ENCODE peak calls at places on chromosomes 16 and 17, in four cellular contexts. Z, G, N and S are unnamed samples.

GRCh38 chr16:89022051-89022836 is 45.2 kb upstream of the CBFA2T3 start:
- DNase-seq in Z (no peak), G (no peak), N (no peak), S (no peak)

GRCh38 chr16:54317306-54317705 is 30.7 kb upstream of the IRX3 start:
- DNase-seq in Z (no peak), G (no peak), N (no peak), S (no peak)

GRCh38 chr17:57985675-57985974 is 2.4 kb downstream of the VEZF1 start:
- DNase-seq in Z (no peak), G (no peak), N (no peak), S (peak)

GRCh38 chr17:78143214-78144145 is 2.7 kb upstream of the C17orf99 start:
- DNase-seq in Z (no peak), G (no peak), N (no peak), S (no peak)

GRCh38 chr16:87764600-87765472 is 950 bp downstream of the KLHDC4 start:
- DNase-seq in Z (no peak), G (no peak), N (no peak), S (peak)

GRCh38 chr17:17921192-17922082 is 50.8 kb downstream of the TOM1L2 start:
- DNase-seq in Z (peak), G (no peak), N (peak), S (peak)

GRCh38 chr16:29815032-29815721 is 775 bp upstream of the PAGR1 start:
- DNase-seq in Z (no peak), G (no peak), N (peak), S (no peak)

GRCh38 chr16:68343137-68343536 is 32.3 kb downstream of the PRMT7 start:
- DNase-seq in Z (no peak), G (no peak), N (no peak), S (no peak)

GRCh38 chr17:40121191-40121885 is 433 bp upstream of the MSL1 start:
- DNase-seq in Z (no peak), G (no peak), N (no peak), S (peak)

GRCh38 chr16:77585852-77586251 is 136.5 kb upstream of the NUDT7 start:
- DNase-seq in Z (no peak), G (no peak), N (no peak), S (peak)

GRCh38 chr17:40541060-40541872 is 24.0 kb downstream of the CCR7 start:
- DNase-seq in Z (peak), G (no peak), N (no peak), S (no peak)

GRCh38 chr16:70769761-70770160 is 31.2 kb downstream of the VAC14 start:
- DNase-seq in Z (no peak), G (no peak), N (no peak), S (no peak)

GRCh38 chr16:54277845-54278703 is 8.5 kb downstream of the IRX3 start:
- DNase-seq in Z (no peak), G (no peak), N (no peak), S (no peak)

GRCh38 chr17:39360537-39360936 is 40.9 kb downstream of the FBXL20 start:
- DNase-seq in Z (no peak), G (no peak), N (no peak), S (no peak)

DNA sequence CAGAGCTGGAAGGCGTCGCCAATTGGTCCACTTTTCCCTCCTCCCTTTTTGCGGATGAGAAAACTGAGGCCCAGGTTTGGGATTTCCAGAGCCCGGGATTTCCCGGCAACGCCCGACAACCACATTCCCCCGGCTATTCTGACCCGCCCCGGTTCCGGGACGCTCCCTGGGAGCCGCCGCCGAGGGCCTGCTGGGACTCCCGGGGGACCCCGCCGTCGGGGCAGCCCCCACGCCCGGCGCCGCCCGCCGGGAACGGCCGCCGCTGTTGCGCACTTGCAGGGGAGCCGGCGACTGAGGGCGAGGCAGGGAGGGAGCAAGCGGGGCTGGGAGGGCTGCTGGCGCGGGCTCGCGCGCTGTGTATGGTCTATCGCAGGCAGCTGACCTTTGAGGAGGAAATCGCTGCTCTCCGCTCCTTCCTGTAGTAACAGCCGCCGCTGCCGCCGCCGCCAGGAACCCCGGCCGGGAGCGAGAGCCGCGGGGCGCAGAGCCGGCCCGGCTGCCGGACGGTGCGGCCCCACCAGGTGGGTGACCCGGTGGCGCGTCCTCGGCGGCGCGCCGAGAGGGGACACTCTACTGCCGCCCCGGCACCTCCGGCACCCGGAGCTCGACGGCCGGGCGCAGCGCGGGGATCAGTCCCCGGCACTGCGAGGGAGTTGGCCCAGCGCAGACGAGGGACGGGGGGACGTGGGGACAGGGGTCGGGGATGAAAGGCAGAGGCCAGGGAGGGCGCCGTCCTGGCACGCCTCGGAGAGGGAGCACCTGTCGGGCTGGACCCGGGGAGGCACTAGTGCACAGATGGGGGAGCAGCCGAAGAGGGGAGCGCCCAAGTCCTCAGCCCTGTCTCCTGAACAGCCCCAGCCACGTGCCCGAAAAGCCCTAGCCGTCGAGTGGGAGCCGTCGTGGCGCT is at the start of gene STAT5A:
- DNase-seq in Z (peak), G (no peak), N (peak), S (peak)
- TF ChIP-seq KDM1A in Z (no peak), G (no peak), N (peak), S (peak)

DNA sequence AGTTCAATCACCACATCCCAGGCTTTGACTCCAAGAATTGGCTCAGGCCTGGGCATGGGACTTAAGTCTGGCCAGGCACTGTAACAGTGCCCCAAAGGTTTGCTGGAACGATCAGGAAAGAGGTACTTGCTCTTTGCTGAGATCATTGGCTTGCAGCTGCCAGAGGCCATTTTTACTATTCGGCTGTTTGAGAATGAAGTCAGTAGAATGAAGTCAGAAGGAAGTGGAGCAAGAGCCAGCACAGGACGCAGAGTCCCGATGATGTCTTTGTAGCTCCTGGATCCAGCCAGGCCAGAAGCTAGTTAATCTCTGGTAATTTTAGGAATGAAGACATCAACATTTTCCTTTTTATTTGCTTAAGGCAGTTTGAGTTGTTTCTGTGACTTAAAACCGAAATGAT is 195.5 kb downstream of the RAB11FIP4 start:
- DNase-seq in Z (no peak), G (no peak), N (no peak), S (no peak)
- H3K4me2 ChIP-seq in Z (no peak), G (no peak), N (no peak), S (no peak)

DNA sequence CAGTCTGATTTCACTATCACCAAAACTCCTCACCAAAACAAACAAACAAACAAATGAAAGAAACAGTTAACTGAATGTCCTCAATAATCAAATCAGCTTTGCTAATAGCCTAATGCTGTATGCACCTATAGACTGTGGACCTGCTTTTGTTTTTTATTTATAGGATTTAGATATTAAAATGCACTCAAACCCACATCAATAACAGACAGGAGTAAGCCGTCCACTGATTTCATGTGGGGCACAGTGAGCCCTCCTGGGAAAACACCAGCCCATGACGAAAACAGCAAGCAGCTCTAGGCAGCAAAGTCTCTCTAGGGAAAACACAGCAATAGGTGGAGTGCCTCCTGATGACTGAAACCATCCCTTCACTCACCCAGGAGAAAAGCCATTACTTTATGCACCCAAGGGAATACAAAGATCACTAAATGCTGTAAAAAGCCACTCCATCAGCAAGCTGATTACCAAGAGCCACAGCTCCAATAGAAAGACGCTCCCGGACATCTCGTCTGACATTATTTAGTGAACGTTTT is 47.8 kb downstream of the ANKFY1 start:
- DNase-seq in Z (no peak), G (no peak), N (no peak), S (no peak)
- TF ChIP-seq KDM1A in Z (no peak), G (no peak), N (no peak), S (no peak)

DNA sequence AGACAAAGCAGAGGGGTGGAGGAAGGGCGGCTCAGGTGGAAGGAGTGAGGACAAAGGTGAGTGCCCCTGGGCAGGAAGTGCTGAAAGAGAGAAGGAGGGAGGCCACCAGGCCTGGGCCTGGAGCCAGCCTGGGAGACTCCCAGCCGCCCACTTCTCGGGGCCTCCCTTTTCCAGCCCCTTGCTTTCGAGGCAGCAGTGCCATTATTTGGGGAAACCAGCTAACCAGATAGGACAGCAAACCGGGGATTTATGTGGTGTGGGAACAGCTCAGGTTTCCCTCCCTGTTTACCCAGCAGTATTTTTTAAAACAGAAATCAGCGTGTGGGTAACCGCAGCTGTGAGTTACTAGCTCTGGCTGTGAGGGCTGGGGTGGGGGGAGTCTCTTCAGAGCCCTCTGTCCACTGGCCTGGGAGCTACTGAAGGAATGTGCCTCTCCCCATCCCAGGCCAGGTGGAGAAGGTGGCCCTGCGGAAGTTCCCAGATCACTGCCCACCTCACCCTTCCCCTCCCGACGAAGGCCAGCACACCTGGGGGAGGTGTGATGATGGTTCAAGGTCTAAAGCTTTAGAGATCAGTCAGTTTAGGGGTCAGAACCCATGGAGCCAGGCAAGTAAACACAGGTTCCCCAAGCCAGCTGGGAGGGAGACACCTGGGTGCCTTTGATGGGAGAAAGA is 8.4 kb upstream of the MEOX1 start:
- DNase-seq in Z (peak), G (peak), N (no peak), S (no peak)
- H3K4me2 ChIP-seq in Z (peak), G (peak), N (no peak), S (no peak)

GRCh38 chr17:68398731-68399637 is 58.3 kb downstream of the WIPI1 start:
- DNase-seq in Z (peak), G (no peak), N (peak), S (peak)
- TF ChIP-seq KDM1A in Z (no peak), G (no peak), N (no peak), S (no peak)